ENCODE peak calls at places on chromosome 17, in eight cellular contexts. I is left ventricle myocardium inferior; J is tibial artery; N is caudate nucleus; R is cardiac muscle cell; W is mesendoderm; B is CD4-positive, alpha-beta memory T cell; U is left lung. E is an unnamed sample.

GRCh38 chr17:40373324-40373723 is 8.8 kb upstream of the GJD3 start:
- DNase-seq in I (no peak), J (no peak), N (no peak), R (no peak), W (no peak), B (no peak), U (no peak), E (no peak)

GRCh38 chr17:12983986-12984932 is 33.6 kb downstream of the ELAC2 start:
- DNase-seq in I (peak; percentile 61), J (no peak), N (no peak), R (no peak), W (no peak), B (no peak), U (no peak), E (peak; percentile 91)

GRCh38 chr17:18988546-18989173 is 15.9 kb downstream of the FAM83G start:
- DNase-seq in I (no peak), J (no peak), N (no peak), R (no peak), W (no peak), B (no peak), U (peak; percentile 67), E (no peak)

GRCh38 chr17:7114875-7115614 is 423 bp upstream of the ASGR2 start:
- DNase-seq in I (no peak), J (no peak), N (no peak), R (no peak), W (no peak), B (no peak), U (peak; percentile 44), E (no peak)

GRCh38 chr17:75830168-75831031 is 13.8 kb downstream of the UNC13D start:
- DNase-seq in I (no peak), J (no peak), N (no peak), R (peak; percentile 51), W (peak; percentile 85), B (no peak), U (peak; percentile 74), E (peak; percentile 63)

GRCh38 chr17:36869441-36869840 is 67.8 kb upstream of the LHX1 start:
- DNase-seq in I (no peak), J (no peak), N (no peak), R (no peak), W (no peak), B (no peak), U (no peak), E (no peak)

GRCh38 chr17:4566785-4567184 is 6.4 kb upstream of the GGT6 start:
- DNase-seq in I (no peak), J (no peak), N (no peak), R (peak; percentile 88), W (peak; percentile 85), B (no peak), U (no peak), E (no peak)

GRCh38 chr17:5361426-5361825 is 58.0 kb downstream of the NUP88 start:
- DNase-seq in I (no peak), J (no peak), N (no peak), R (no peak), W (no peak), B (no peak), U (no peak), E (no peak)

GRCh38 chr17:43401293-43401692 is 2.5 kb downstream of the ARL4D start:
- DNase-seq in I (no peak), J (peak; percentile 87), N (no peak), R (no peak), W (no peak), B (no peak), U (no peak), E (peak; percentile 83)

GRCh38 chr17:80232438-80232837 is 12.2 kb downstream of the SLC26A11 start:
- DNase-seq in I (no peak), J (no peak), N (no peak), R (no peak), W (no peak), B (no peak), U (peak; percentile 1), E (no peak)

GRCh38 chr17:16044484-16044883 is 44.9 kb downstream of the TTC19 start:
- DNase-seq in I (no peak), J (no peak), N (no peak), R (no peak), W (no peak), B (no peak), U (no peak), E (no peak)

GRCh38 chr17:43356450-43356849 is 42.3 kb upstream of the ARL4D start:
- DNase-seq in I (no peak), J (no peak), N (no peak), R (no peak), W (no peak), B (no peak), U (no peak), E (no peak)

DNA sequence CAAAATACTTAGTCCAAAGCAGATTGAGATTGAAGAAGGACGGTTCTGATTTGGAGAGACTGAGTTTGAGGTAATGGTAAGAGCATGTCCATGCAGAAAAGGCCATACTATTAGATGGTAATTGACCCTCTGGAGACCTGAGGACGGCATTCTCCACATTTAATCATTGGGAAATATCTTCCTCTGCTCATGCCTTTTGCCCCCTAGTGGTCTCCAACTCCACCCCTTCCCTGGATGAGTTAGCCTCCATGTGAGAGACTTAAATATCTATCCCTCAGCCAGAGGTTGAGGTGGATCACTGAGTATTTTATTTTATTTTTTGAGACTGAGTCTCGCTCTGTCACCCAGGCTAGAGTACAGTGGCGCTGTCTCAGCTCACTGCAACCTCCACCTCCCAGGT is 10.4 kb upstream of the OR3A1 start:
- DNase-seq in I (no peak), J (no peak), N (no peak), R (no peak), W (no peak), B (no peak), U (no peak), E (no peak)
- H3K27ac ChIP-seq in I (no peak overlapping the region), J (no peak overlapping the region), N (no peak overlapping the region), R (no peak overlapping the region), W (no peak overlapping the region), B (no peak overlapping the region), U (no peak overlapping the region), E (no peak overlapping the region)

GRCh38 chr17:59842901-59843652 is 49.7 kb downstream of the TUBD1 start:
- DNase-seq in I (no peak), J (no peak), N (no peak), R (no peak), W (peak; percentile 73), B (peak; percentile 30), U (no peak), E (peak; percentile 65)

GRCh38 chr17:59848385-59848668 is 44.4 kb downstream of the TUBD1 start:
- DNase-seq in I (no peak), J (peak; percentile 55), N (no peak), R (no peak), W (no peak), B (no peak), U (no peak), E (no peak)

GRCh38 chr17:59845595-59846390 is 47.0 kb downstream of the TUBD1 start:
- DNase-seq in I (no peak), J (peak; percentile 65), N (no peak), R (no peak), W (peak; percentile 72), B (no peak), U (no peak), E (peak; percentile 69)

GRCh38 chr17:59846391-59847165 is 46.2 kb downstream of the TUBD1 start:
- DNase-seq in I (peak; percentile 41), J (peak; percentile 77), N (no peak), R (no peak), W (peak; percentile 43), B (no peak), U (no peak), E (peak; percentile 95)

DNA sequence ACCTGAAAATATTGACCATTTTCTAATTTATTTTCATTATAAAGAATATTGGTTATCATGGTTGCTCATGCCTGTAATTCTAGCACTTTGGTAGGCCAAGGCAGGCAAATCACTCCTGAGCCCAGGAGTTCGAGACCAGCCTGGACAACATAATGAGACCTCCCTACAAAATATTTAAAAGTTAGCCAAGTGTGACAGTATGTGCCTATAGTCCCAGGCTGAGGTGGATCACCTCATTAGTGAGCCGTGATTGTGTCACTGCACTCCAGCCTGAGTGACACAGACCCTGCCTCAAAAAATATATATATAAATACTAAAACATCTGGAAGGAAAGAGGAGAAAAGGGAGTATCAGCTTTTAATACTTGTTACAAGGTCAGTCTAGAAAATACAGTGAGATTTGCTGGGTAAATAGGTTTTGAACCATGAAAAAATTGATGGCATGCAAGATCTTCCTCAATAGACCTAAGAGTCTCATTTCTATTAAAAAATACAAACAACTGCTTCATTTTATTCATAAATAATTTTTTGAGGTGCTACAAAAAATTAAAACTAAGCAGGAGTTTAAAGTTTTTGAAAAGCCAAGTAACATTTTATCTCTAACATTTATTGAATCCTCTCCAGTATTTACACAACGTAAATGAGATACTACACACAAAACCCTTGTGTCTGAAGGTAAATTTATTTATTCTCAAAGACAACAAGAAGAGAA is 47.7 kb downstream of the TUBD1 start:
- DNase-seq in I (no peak), J (no peak), N (no peak), R (no peak), W (no peak), B (no peak), U (no peak), E (peak; percentile 47)
- H3K27ac ChIP-seq in I (peak overlapping the region; percentile 83), J (peak overlapping the region; percentile 88), N (no peak overlapping the region), R (peak overlapping the region; percentile 6), W (no peak overlapping the region), B (peak overlapping the region; percentile 62), U (peak overlapping the region; percentile 96), E (peak overlapping the region; percentile 92)

GRCh38 chr17:34788696-34789095 is 172.6 kb downstream of the CCT6B start:
- DNase-seq in I (no peak), J (no peak), N (no peak), R (no peak), W (no peak), B (no peak), U (no peak), E (no peak)
- H3K27ac ChIP-seq in I (no peak overlapping the region), J (no peak overlapping the region), N (no peak overlapping the region), R (no peak overlapping the region), W (no peak overlapping the region), B (no peak overlapping the region), U (no peak overlapping the region), E (no peak overlapping the region)

GRCh38 chr17:32976605-32977004 is 15.0 kb upstream of the SPACA3 start:
- DNase-seq in I (no peak), J (no peak), N (no peak), R (no peak), W (no peak), B (no peak), U (no peak), E (no peak)
- H3K27ac ChIP-seq in I (no peak overlapping the region), J (no peak overlapping the region), N (no peak overlapping the region), R (no peak overlapping the region), W (no peak overlapping the region), B (no peak overlapping the region), U (no peak overlapping the region), E (no peak overlapping the region)

GRCh38 chr17:74447628-74448159 is 15.8 kb downstream of the GPRC5C start:
- DNase-seq in I (no peak), J (no peak), N (no peak), R (no peak), W (no peak), B (no peak), U (peak; percentile 35), E (no peak)

GRCh38 chr17:74448774-74449173 is 16.9 kb downstream of the GPRC5C start:
- DNase-seq in I (no peak), J (peak; percentile 92), N (no peak), R (no peak), W (no peak), B (no peak), U (peak; percentile 54), E (no peak)

GRCh38 chr17:74444406-74444805 is 12.5 kb downstream of the GPRC5C start:
- DNase-seq in I (peak; percentile 64), J (peak; percentile 93), N (no peak), R (no peak), W (peak; percentile 53), B (no peak), U (peak; percentile 68), E (peak; percentile 78)

GRCh38 chr17:74445156-74445555 is 13.3 kb downstream of the GPRC5C start:
- DNase-seq in I (no peak), J (no peak), N (no peak), R (no peak), W (no peak), B (no peak), U (peak; percentile 41), E (no peak)

GRCh38 chr17:74446551-74447500 is 14.9 kb downstream of the GPRC5C start:
- DNase-seq in I (peak; percentile 77), J (peak; percentile 99), N (no peak), R (no peak), W (no peak), B (no peak), U (peak; percentile 82), E (no peak)
- H3K27ac ChIP-seq in I (peak overlapping the region; percentile 98), J (peak overlapping the region; percentile 89), N (peak overlapping the region; percentile 30), R (no peak overlapping the region), W (no peak overlapping the region), B (no peak overlapping the region), U (peak overlapping the region; percentile 25), E (peak overlapping the region; percentile 57)